ENCODE peak calls at places on chromosomes 12 and 14, in seven cellular contexts. One of them, this sample, is unnamed.

GRCh38 chr12:89016970-89017778 is 335.1 kb downstream of the DUSP6 start:
- DNase-seq in lung: peak; percentile 36
- DNase-seq in right atrium auricular region: no peak
- DNase-seq in body of pancreas: peak; percentile 27
- DNase-seq in DND-41: peak; percentile 61
- DNase-seq in upper lobe of right lung: peak; percentile 59
- DNase-seq in fibroblast of lung: peak; percentile 82
- DNase-seq in this sample: peak; percentile 56

GRCh38 chr12:80268924-80269749 is 169.8 kb downstream of the OTOGL start:
- DNase-seq in lung: no peak
- DNase-seq in right atrium auricular region: no peak
- DNase-seq in body of pancreas: no peak
- DNase-seq in DND-41: no peak
- DNase-seq in upper lobe of right lung: no peak
- DNase-seq in fibroblast of lung: peak; percentile 66
- DNase-seq in this sample: no peak

GRCh38 chr12:42199007-42199406 is 39.0 kb downstream of the YAF2 start:
- DNase-seq in lung: no peak
- DNase-seq in right atrium auricular region: no peak
- DNase-seq in body of pancreas: no peak
- DNase-seq in DND-41: no peak
- DNase-seq in upper lobe of right lung: no peak
- DNase-seq in fibroblast of lung: no peak
- DNase-seq in this sample: no peak

GRCh38 chr12:19196959-19197630 is 67.6 kb downstream of the PLEKHA5 start:
- DNase-seq in lung: no peak
- DNase-seq in right atrium auricular region: no peak
- DNase-seq in body of pancreas: no peak
- DNase-seq in DND-41: no peak
- DNase-seq in upper lobe of right lung: no peak
- DNase-seq in fibroblast of lung: peak; percentile 38
- DNase-seq in this sample: peak; percentile 15

GRCh38 chr12:123034865-123035264 is 54.4 kb downstream of the ARL6IP4 start:
- DNase-seq in lung: no peak
- DNase-seq in right atrium auricular region: no peak
- DNase-seq in body of pancreas: no peak
- DNase-seq in DND-41: no peak
- DNase-seq in upper lobe of right lung: no peak
- DNase-seq in fibroblast of lung: peak; percentile 33
- DNase-seq in this sample: no peak

GRCh38 chr12:39442895-39443703 is at the start of gene KIF21A:
- DNase-seq in lung: peak; percentile 87
- DNase-seq in right atrium auricular region: peak; percentile 85
- DNase-seq in body of pancreas: peak; percentile 96
- DNase-seq in DND-41: no peak
- DNase-seq in upper lobe of right lung: peak; percentile 96
- DNase-seq in fibroblast of lung: peak; percentile 87
- DNase-seq in this sample: peak; percentile 64

GRCh38 chr14:72610096-72610830 is 283.6 kb downstream of the DPF3 start:
- DNase-seq in lung: no peak
- DNase-seq in right atrium auricular region: peak; percentile 46
- DNase-seq in body of pancreas: no peak
- DNase-seq in DND-41: no peak
- DNase-seq in upper lobe of right lung: no peak
- DNase-seq in fibroblast of lung: no peak
- DNase-seq in this sample: no peak

GRCh38 chr14:83520837-83521236 is 1987.2 kb upstream of the SEL1L start:
- DNase-seq in lung: no peak
- DNase-seq in right atrium auricular region: no peak
- DNase-seq in body of pancreas: no peak
- DNase-seq in DND-41: no peak
- DNase-seq in upper lobe of right lung: no peak
- DNase-seq in fibroblast of lung: peak; percentile 86
- DNase-seq in this sample: no peak

GRCh38 chr12:115035536-115036107 is 351.6 kb upstream of the TBX3 start:
- DNase-seq in lung: no peak
- DNase-seq in right atrium auricular region: no peak
- DNase-seq in body of pancreas: no peak
- DNase-seq in DND-41: no peak
- DNase-seq in upper lobe of right lung: no peak
- DNase-seq in fibroblast of lung: no peak
- DNase-seq in this sample: no peak

GRCh38 chr14:21964180-21964579 is 290.6 kb upstream of the OR4E1 start:
- DNase-seq in lung: no peak
- DNase-seq in right atrium auricular region: no peak
- DNase-seq in body of pancreas: no peak
- DNase-seq in DND-41: no peak
- DNase-seq in upper lobe of right lung: no peak
- DNase-seq in fibroblast of lung: no peak
- DNase-seq in this sample: no peak

GRCh38 chr12:130862161-130862560 is 9.7 kb upstream of the RAN start:
- DNase-seq in lung: no peak
- DNase-seq in right atrium auricular region: no peak
- DNase-seq in body of pancreas: no peak
- DNase-seq in DND-41: no peak
- DNase-seq in upper lobe of right lung: no peak
- DNase-seq in fibroblast of lung: no peak
- DNase-seq in this sample: no peak

GRCh38 chr12:130796985-130797686 is 41.9 kb downstream of the STX2 start:
- DNase-seq in lung: no peak
- DNase-seq in right atrium auricular region: no peak
- DNase-seq in body of pancreas: no peak
- DNase-seq in DND-41: no peak
- DNase-seq in upper lobe of right lung: no peak
- DNase-seq in fibroblast of lung: no peak
- DNase-seq in this sample: no peak

GRCh38 chr14:80475074-80475473 is 263.8 kb upstream of the DIO2 start:
- DNase-seq in lung: no peak
- DNase-seq in right atrium auricular region: no peak
- DNase-seq in body of pancreas: no peak
- DNase-seq in DND-41: no peak
- DNase-seq in upper lobe of right lung: no peak
- DNase-seq in fibroblast of lung: peak; percentile 43
- DNase-seq in this sample: no peak

GRCh38 chr14:34227834-34228662 is 234.0 kb downstream of the SPTSSA start:
- DNase-seq in lung: peak; percentile 51
- DNase-seq in right atrium auricular region: peak; percentile 69
- DNase-seq in body of pancreas: peak; percentile 71
- DNase-seq in DND-41: peak; percentile 65
- DNase-seq in upper lobe of right lung: peak; percentile 68
- DNase-seq in fibroblast of lung: peak; percentile 56
- DNase-seq in this sample: peak; percentile 62

DNA sequence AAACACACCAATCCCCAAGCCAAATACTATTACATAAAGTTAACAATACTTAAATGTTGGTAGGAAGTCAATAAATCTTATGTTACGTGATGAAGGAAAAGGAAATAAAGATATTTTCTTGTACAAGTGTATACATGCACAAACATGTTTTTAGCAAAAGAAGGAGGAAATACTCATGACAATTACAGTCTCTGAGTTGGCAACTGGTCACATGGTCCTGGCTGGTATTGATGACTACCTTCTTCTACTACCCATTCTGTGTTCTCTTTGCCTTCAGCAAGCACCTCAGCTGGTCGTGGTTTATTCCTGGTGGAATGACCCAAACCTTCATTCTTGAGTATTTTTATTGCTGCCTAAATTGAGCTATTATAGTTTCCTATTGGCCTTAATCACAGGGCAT is 84.8 kb downstream of the PLBD1 start:
- DNase-seq in lung: no peak
- DNase-seq in right atrium auricular region: no peak
- DNase-seq in body of pancreas: no peak
- DNase-seq in DND-41: no peak
- DNase-seq in upper lobe of right lung: no peak
- DNase-seq in fibroblast of lung: no peak
- DNase-seq in this sample: no peak
- H3K4me3 ChIP-seq in lung: no peak overlapping the region
- H3K4me3 ChIP-seq in right atrium auricular region: no peak overlapping the region
- H3K4me3 ChIP-seq in body of pancreas: no peak overlapping the region
- H3K4me3 ChIP-seq in DND-41: no peak overlapping the region
- H3K4me3 ChIP-seq in upper lobe of right lung: no peak overlapping the region
- H3K4me3 ChIP-seq in fibroblast of lung: no peak overlapping the region
- H3K4me3 ChIP-seq in this sample: no peak overlapping the region

GRCh38 chr14:57498035-57498434 is 4.4 kb upstream of the CCDC198 start:
- DNase-seq in lung: no peak
- DNase-seq in right atrium auricular region: no peak
- DNase-seq in body of pancreas: no peak
- DNase-seq in DND-41: no peak
- DNase-seq in upper lobe of right lung: no peak
- DNase-seq in fibroblast of lung: no peak
- DNase-seq in this sample: no peak

GRCh38 chr14:57498659-57499058 is 5.0 kb upstream of the CCDC198 start:
- DNase-seq in lung: no peak
- DNase-seq in right atrium auricular region: no peak
- DNase-seq in body of pancreas: no peak
- DNase-seq in DND-41: no peak
- DNase-seq in upper lobe of right lung: no peak
- DNase-seq in fibroblast of lung: no peak
- DNase-seq in this sample: no peak

GRCh38 chr14:57492859-57493258 is 798 bp downstream of the CCDC198 start:
- DNase-seq in lung: no peak
- DNase-seq in right atrium auricular region: no peak
- DNase-seq in body of pancreas: no peak
- DNase-seq in DND-41: no peak
- DNase-seq in upper lobe of right lung: no peak
- DNase-seq in fibroblast of lung: peak; percentile 76
- DNase-seq in this sample: peak; percentile 53

GRCh38 chr14:57493467-57494181 is at the start of gene CCDC198:
- DNase-seq in lung: no peak
- DNase-seq in right atrium auricular region: no peak
- DNase-seq in body of pancreas: peak; percentile 41
- DNase-seq in DND-41: no peak
- DNase-seq in upper lobe of right lung: no peak
- DNase-seq in fibroblast of lung: no peak
- DNase-seq in this sample: no peak

DNA sequence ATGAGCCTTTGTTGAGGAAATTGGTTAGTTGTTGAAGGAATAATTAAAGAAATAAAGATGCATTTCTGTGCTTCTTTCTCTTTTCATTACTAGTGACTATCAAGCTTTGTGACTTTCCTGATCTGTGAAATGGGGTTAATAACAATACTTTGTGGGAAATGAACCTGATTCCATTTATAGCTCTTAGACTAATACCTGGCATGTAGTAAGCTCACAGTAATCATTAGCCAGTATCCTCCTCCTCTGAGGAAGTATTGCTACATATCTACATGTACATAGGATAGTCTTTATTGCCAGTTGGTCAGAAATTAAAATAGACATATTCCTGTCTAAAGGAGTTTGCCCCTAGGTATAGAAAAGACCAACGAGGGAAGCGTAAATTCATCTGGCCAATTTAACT is 1.8 kb upstream of the CCDC198 start:
- DNase-seq in lung: no peak
- DNase-seq in right atrium auricular region: no peak
- DNase-seq in body of pancreas: no peak
- DNase-seq in DND-41: no peak
- DNase-seq in upper lobe of right lung: no peak
- DNase-seq in fibroblast of lung: no peak
- DNase-seq in this sample: no peak
- H3K27ac ChIP-seq in lung: no peak overlapping the region
- H3K27ac ChIP-seq in right atrium auricular region: no peak overlapping the region
- H3K27ac ChIP-seq in body of pancreas: peak overlapping the region; percentile 34
- H3K27ac ChIP-seq in DND-41: no peak overlapping the region
- H3K27ac ChIP-seq in upper lobe of right lung: no peak overlapping the region
- H3K27ac ChIP-seq in fibroblast of lung: no peak overlapping the region
- H3K27ac ChIP-seq in this sample: no peak overlapping the region

DNA sequence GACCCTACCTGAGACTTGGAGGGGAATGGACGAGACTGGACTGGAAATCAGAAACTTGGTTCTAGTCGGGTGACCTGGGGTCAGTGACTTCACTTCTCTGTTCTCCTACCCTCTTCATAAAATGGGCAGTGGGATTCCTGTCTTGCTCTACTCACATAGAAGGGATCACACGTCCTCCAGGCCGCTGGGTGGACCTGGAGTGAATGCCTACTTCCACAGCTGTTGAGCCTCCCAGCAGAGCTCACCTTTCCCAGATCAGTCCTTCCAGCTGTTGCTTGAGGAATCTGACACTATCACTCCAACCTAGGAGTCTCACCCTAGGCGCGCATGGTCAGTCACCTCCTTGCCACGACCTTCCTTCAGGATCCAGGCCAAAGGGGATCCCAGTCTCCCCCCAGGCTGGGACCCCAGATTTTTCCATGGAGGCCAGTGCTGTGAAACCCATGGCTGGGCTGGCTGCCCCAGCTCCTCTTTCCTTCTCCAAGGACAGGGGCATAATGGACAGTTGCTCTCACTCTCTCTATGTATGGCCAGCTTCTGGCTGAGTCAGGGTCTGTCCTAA is 641 bp downstream of the ACVRL1 start:
- DNase-seq in lung: no peak
- DNase-seq in right atrium auricular region: no peak
- DNase-seq in body of pancreas: no peak
- DNase-seq in DND-41: no peak
- DNase-seq in upper lobe of right lung: no peak
- DNase-seq in fibroblast of lung: no peak
- DNase-seq in this sample: no peak
- H3K4me1 ChIP-seq in lung: peaks cover 4% of the 10 kb centered on the region
- H3K4me1 ChIP-seq in right atrium auricular region: peaks cover 73% of the 10 kb centered on the region
- H3K4me1 ChIP-seq in body of pancreas: peaks cover 9% of the 10 kb centered on the region
- H3K4me1 ChIP-seq in DND-41: no peaks in the 10 kb centered on the region
- H3K4me1 ChIP-seq in upper lobe of right lung: peaks cover 46% of the 10 kb centered on the region
- H3K4me1 ChIP-seq in fibroblast of lung: peaks cover 28% of the 10 kb centered on the region
- H3K4me1 ChIP-seq in this sample: peaks cover 45% of the 10 kb centered on the region

GRCh38 chr14:30564235-30564867 is 5.4 kb downstream of the G2E3 start:
- DNase-seq in lung: no peak
- DNase-seq in right atrium auricular region: no peak
- DNase-seq in body of pancreas: no peak
- DNase-seq in DND-41: no peak
- DNase-seq in upper lobe of right lung: no peak
- DNase-seq in fibroblast of lung: no peak
- DNase-seq in this sample: no peak

GRCh38 chr14:30558675-30559555 is at the start of gene G2E3:
- DNase-seq in lung: peak; percentile 91
- DNase-seq in right atrium auricular region: peak; percentile 83
- DNase-seq in body of pancreas: peak; percentile 89
- DNase-seq in DND-41: peak; percentile 91
- DNase-seq in upper lobe of right lung: peak; percentile 94
- DNase-seq in fibroblast of lung: peak; percentile 84
- DNase-seq in this sample: no peak

GRCh38 chr14:30559638-30560071 is 697 bp downstream of the G2E3 start:
- DNase-seq in lung: no peak
- DNase-seq in right atrium auricular region: no peak
- DNase-seq in body of pancreas: no peak
- DNase-seq in DND-41: peak; percentile 29
- DNase-seq in upper lobe of right lung: no peak
- DNase-seq in fibroblast of lung: peak; percentile 39
- DNase-seq in this sample: peak; percentile 77

GRCh38 chr14:30558362-30558674 is 640 bp upstream of the G2E3 start:
- DNase-seq in lung: no peak
- DNase-seq in right atrium auricular region: no peak
- DNase-seq in body of pancreas: no peak
- DNase-seq in DND-41: no peak
- DNase-seq in upper lobe of right lung: no peak
- DNase-seq in fibroblast of lung: no peak
- DNase-seq in this sample: no peak

DNA sequence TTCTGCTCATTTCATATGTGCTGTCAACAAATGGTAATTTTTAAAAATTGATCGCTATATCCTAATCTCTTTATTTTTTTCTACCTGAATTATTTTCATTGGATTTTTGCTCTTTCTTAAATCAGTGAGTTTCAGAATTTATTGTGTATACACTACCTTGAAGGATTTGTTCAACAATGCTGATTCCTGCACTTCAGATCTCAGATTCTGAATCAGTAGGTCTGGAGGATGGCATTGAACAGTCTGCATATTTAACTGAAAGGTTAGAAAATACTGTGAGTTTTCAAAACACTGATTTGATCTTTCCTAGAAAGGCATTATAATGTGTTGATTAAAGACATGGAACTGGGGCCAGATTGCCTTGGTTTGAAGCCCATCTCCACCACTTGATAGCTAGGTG is 1.6 kb downstream of the G2E3 start:
- DNase-seq in lung: no peak
- DNase-seq in right atrium auricular region: no peak
- DNase-seq in body of pancreas: no peak
- DNase-seq in DND-41: no peak
- DNase-seq in upper lobe of right lung: no peak
- DNase-seq in fibroblast of lung: no peak
- DNase-seq in this sample: no peak
- H3K4me3 ChIP-seq in lung: no peak overlapping the region
- H3K4me3 ChIP-seq in right atrium auricular region: no peak overlapping the region
- H3K4me3 ChIP-seq in body of pancreas: no peak overlapping the region
- H3K4me3 ChIP-seq in DND-41: peak overlapping the region; percentile 92
- H3K4me3 ChIP-seq in upper lobe of right lung: no peak overlapping the region
- H3K4me3 ChIP-seq in fibroblast of lung: peak overlapping the region; percentile 95
- H3K4me3 ChIP-seq in this sample: no peak overlapping the region

This sample was measured in SJCRH30.